ENCODE peak calls at places on chromosomes 6 and 20, in six cellular contexts. One of them, this sample, is unnamed.

GRCh38 chr20:35237486-35237885 is 11.0 kb downstream of the MMP24 start:
- DNase-seq in D721Med: no peak
- DNase-seq in psoas muscle: no peak
- DNase-seq in astrocyte of the spinal cord: no peak
- DNase-seq in progenitor cell of endocrine pancreas: no peak
- DNase-seq in AG04450: no peak
- DNase-seq in this sample: no peak

GRCh38 chr6:110421749-110422443 is 6.5 kb upstream of the DDO start:
- DNase-seq in D721Med: no peak
- DNase-seq in psoas muscle: no peak
- DNase-seq in astrocyte of the spinal cord: no peak
- DNase-seq in progenitor cell of endocrine pancreas: no peak
- DNase-seq in AG04450: no peak
- DNase-seq in this sample: no peak

GRCh38 chr6:90369024-90369519 is 72.4 kb upstream of the BACH2 start:
- DNase-seq in D721Med: no peak
- DNase-seq in psoas muscle: peak; percentile 53
- DNase-seq in astrocyte of the spinal cord: peak; percentile 100
- DNase-seq in progenitor cell of endocrine pancreas: no peak
- DNase-seq in AG04450: peak; percentile 100
- DNase-seq in this sample: no peak

GRCh38 chr20:20731945-20732296 is 19.5 kb upstream of the RALGAPA2 start:
- DNase-seq in D721Med: no peak
- DNase-seq in psoas muscle: no peak
- DNase-seq in astrocyte of the spinal cord: peak; percentile 25
- DNase-seq in progenitor cell of endocrine pancreas: no peak
- DNase-seq in AG04450: no peak
- DNase-seq in this sample: no peak

GRCh38 chr6:111210074-111210729 is 122.9 kb downstream of the SLC16A10 start:
- DNase-seq in D721Med: peak; percentile 36
- DNase-seq in psoas muscle: no peak
- DNase-seq in astrocyte of the spinal cord: peak; percentile 62
- DNase-seq in progenitor cell of endocrine pancreas: no peak
- DNase-seq in AG04450: peak; percentile 16
- DNase-seq in this sample: no peak

GRCh38 chr6:83878902-83879644 is 19.6 kb downstream of the CYB5R4 start:
- DNase-seq in D721Med: no peak
- DNase-seq in psoas muscle: no peak
- DNase-seq in astrocyte of the spinal cord: no peak
- DNase-seq in progenitor cell of endocrine pancreas: no peak
- DNase-seq in AG04450: no peak
- DNase-seq in this sample: no peak

GRCh38 chr6:157905590-157906337 is 75.9 kb upstream of the SYNJ2 start:
- DNase-seq in D721Med: no peak
- DNase-seq in psoas muscle: no peak
- DNase-seq in astrocyte of the spinal cord: no peak
- DNase-seq in progenitor cell of endocrine pancreas: no peak
- DNase-seq in AG04450: no peak
- DNase-seq in this sample: peak; percentile 38

GRCh38 chr6:20447581-20448132 is 46.0 kb downstream of the E2F3 start:
- DNase-seq in D721Med: no peak
- DNase-seq in psoas muscle: no peak
- DNase-seq in astrocyte of the spinal cord: no peak
- DNase-seq in progenitor cell of endocrine pancreas: no peak
- DNase-seq in AG04450: no peak
- DNase-seq in this sample: no peak

GRCh38 chr6:159742165-159742564 is 14.9 kb downstream of the WTAP start:
- DNase-seq in D721Med: no peak
- DNase-seq in psoas muscle: no peak
- DNase-seq in astrocyte of the spinal cord: no peak
- DNase-seq in progenitor cell of endocrine pancreas: no peak
- DNase-seq in AG04450: no peak
- DNase-seq in this sample: no peak

GRCh38 chr6:144655376-144655775 is 370.2 kb downstream of the UTRN start:
- DNase-seq in D721Med: no peak
- DNase-seq in psoas muscle: no peak
- DNase-seq in astrocyte of the spinal cord: no peak
- DNase-seq in progenitor cell of endocrine pancreas: no peak
- DNase-seq in AG04450: no peak
- DNase-seq in this sample: no peak

GRCh38 chr6:137926207-137926731 is 59.2 kb downstream of the TNFAIP3 start:
- DNase-seq in D721Med: no peak
- DNase-seq in psoas muscle: peak; percentile 31
- DNase-seq in astrocyte of the spinal cord: peak; percentile 80
- DNase-seq in progenitor cell of endocrine pancreas: no peak
- DNase-seq in AG04450: peak; percentile 65
- DNase-seq in this sample: no peak

GRCh38 chr6:11810854-11811643 is 32.4 kb upstream of the ADTRP start:
- DNase-seq in D721Med: no peak
- DNase-seq in psoas muscle: no peak
- DNase-seq in astrocyte of the spinal cord: no peak
- DNase-seq in progenitor cell of endocrine pancreas: no peak
- DNase-seq in AG04450: no peak
- DNase-seq in this sample: no peak

DNA sequence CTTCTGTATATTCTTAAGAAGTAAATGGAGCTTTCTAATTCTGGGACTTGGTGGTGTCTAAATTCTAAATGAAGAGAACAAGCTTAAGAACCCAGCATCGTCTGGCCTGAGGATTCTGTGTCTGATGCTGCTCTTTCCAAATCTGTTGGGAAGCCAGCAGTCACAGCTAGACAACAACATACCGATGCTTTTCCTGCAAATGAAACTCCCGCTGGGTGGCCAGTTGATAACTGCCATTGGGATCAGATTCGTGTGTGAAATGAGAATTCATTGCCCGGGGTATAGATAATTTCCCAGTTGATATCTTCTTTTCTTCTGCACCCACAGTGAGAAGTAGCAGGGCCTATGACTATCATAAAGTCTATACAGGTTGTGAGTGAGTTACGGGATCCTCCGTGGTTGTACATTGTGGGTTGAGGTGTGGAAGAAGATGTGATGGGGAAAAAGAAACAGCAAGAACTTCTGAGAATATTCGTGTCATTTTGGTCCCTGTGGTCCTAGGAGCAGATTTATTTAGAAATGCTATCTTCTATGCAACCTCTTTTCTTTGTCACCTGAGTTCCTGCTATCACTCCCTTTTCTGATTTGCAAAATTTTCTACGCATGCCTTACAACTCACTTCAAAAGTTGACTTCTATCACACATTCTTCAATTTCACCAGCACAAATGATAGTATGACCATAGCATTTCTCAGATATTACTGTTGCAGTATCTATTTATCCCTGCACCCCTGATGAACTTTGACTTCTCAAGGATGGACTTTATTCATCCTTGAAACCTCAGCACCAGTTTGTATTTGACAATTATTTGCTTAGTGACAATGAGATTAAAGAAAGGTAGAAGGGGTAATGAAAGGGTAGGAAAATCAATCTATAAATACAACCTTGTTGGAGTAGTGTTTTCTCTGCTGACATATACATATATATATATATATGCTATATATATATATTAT is 10.4 kb downstream of the NOX3 start:
- DNase-seq in D721Med: no peak
- DNase-seq in psoas muscle: no peak
- DNase-seq in astrocyte of the spinal cord: no peak
- DNase-seq in progenitor cell of endocrine pancreas: no peak
- DNase-seq in AG04450: no peak
- DNase-seq in this sample: no peak
- TF ChIP-seq CTCF in D721Med: no peak
- TF ChIP-seq CTCF in psoas muscle: no peak
- TF ChIP-seq CTCF in astrocyte of the spinal cord: no peak
- TF ChIP-seq CTCF in progenitor cell of endocrine pancreas: no peak
- TF ChIP-seq CTCF in AG04450: no peak
- TF ChIP-seq CTCF in this sample: no peak

DNA sequence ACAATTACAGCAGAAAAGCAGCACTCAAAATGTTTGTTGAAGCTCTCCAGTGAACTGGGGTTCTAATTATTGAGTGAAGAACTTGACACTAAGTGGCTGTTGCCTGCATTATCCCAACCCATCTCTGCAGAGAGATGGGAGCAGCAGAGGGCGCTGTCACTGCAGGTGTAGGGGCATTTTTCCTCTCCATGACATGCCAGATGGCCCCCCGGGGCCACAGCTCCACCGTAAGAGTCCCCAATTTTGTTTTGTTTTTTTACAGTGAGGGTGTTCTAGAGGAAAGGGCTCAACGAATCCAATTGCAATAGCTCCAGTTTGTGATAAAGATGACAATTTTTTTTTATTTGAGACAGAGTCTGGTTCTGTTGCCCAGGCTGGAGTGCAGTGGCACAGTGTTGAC is 1.9 kb upstream of the FUCA2 start:
- DNase-seq in D721Med: no peak
- DNase-seq in psoas muscle: no peak
- DNase-seq in astrocyte of the spinal cord: no peak
- DNase-seq in progenitor cell of endocrine pancreas: no peak
- DNase-seq in AG04450: no peak
- DNase-seq in this sample: no peak
- TF ChIP-seq CTCF in D721Med: peak; percentile 24
- TF ChIP-seq CTCF in psoas muscle: peak; percentile 13
- TF ChIP-seq CTCF in astrocyte of the spinal cord: peak; percentile 38
- TF ChIP-seq CTCF in progenitor cell of endocrine pancreas: peak; percentile 40
- TF ChIP-seq CTCF in AG04450: peak; percentile 37
- TF ChIP-seq CTCF in this sample: no peak

DNA sequence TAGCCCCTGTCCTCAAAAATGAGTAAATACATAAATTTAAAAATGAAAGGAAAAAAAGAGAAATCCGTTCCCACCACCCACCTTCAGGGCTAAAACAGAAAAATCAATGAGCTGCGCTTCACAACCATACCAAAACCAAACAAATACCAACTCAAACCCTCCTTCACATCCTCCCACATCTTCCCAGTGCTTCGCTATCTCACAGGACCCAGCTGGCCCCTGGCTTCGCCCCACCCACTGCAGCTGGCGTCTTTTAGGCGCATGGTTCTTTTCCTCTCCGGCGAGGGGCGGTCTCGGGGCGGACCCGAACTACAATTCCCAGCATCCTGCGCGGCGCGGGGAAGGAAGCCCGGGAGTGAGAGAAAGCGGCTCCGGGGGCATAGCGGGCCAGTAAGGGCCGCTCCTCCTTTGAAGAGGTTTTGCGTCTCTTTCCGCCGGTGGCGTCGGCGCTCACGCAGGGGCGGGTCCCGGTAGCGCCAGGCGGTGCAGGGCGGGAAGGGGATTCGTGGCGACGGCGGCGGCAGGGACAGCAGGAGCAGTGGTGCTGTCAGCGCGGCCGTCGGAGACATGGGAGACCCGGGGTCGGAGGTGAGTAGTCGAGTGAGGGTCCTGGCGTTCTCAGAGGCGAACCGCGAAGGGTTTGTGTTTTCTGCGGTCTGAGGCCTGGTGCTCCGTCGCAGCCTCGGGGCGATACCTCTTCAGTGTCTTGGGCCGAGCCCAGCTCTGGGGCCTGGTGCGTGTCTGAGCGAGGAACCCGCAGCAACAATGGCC is at the start of gene ZNF451:
- DNase-seq in D721Med: peak; percentile 39
- DNase-seq in psoas muscle: peak; percentile 98
- DNase-seq in astrocyte of the spinal cord: peak; percentile 97
- DNase-seq in progenitor cell of endocrine pancreas: peak; percentile 91
- DNase-seq in AG04450: peak; percentile 91
- DNase-seq in this sample: peak; percentile 99
- TF ChIP-seq CTCF in D721Med: no peak
- TF ChIP-seq CTCF in psoas muscle: no peak
- TF ChIP-seq CTCF in astrocyte of the spinal cord: no peak
- TF ChIP-seq CTCF in progenitor cell of endocrine pancreas: peak; percentile 8
- TF ChIP-seq CTCF in AG04450: no peak
- TF ChIP-seq CTCF in this sample: no peak

GRCh38 chr6:112947507-112947906 is 600.4 kb downstream of the RFPL4B start:
- DNase-seq in D721Med: no peak
- DNase-seq in psoas muscle: no peak
- DNase-seq in astrocyte of the spinal cord: no peak
- DNase-seq in progenitor cell of endocrine pancreas: no peak
- DNase-seq in AG04450: no peak
- DNase-seq in this sample: no peak
- TF ChIP-seq CTCF in D721Med: no peak
- TF ChIP-seq CTCF in psoas muscle: no peak
- TF ChIP-seq CTCF in astrocyte of the spinal cord: no peak
- TF ChIP-seq CTCF in progenitor cell of endocrine pancreas: no peak
- TF ChIP-seq CTCF in AG04450: no peak
- TF ChIP-seq CTCF in this sample: no peak

DNA sequence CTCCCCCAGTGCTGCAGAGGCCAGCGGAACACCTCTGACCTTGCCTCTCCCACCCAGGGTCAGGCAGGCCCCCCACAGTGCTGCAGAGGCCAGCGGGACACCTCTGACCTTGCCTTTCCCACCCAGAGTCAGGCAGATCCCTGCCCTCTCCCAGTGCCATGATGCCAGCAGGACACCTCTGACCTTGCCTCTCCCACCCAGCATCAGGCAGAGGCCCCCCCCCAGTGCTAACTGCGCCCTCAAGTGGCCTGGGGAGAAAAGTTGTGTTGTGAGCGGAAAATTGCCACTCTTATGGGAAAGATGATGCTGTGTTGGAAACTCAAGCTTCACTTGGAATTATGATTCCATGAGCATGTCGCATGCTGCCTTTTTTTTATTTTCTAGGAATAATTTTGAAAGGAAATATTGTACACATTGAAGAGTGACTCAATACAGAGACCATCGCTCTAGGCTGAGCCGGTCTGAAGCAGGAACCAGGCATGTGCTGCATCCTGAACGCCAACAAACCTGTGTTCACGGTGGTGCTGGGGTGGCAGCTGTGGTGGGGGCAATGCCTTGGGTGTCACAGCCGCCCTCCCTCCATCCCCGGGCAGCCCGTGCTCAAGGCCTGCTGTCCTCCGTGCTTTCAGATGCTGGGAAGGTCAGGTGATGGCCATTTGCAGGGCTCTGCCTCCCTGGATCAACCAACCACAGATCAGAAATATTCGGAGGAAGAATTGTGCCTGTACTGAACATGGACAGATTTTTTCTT is 98.6 kb downstream of the CDH4 start:
- DNase-seq in D721Med: no peak
- DNase-seq in psoas muscle: no peak
- DNase-seq in astrocyte of the spinal cord: no peak
- DNase-seq in progenitor cell of endocrine pancreas: no peak
- DNase-seq in AG04450: no peak
- DNase-seq in this sample: no peak
- TF ChIP-seq CTCF in D721Med: no peak
- TF ChIP-seq CTCF in psoas muscle: no peak
- TF ChIP-seq CTCF in astrocyte of the spinal cord: peak; percentile 13
- TF ChIP-seq CTCF in progenitor cell of endocrine pancreas: peak; percentile 23
- TF ChIP-seq CTCF in AG04450: no peak
- TF ChIP-seq CTCF in this sample: peak; percentile 8

DNA sequence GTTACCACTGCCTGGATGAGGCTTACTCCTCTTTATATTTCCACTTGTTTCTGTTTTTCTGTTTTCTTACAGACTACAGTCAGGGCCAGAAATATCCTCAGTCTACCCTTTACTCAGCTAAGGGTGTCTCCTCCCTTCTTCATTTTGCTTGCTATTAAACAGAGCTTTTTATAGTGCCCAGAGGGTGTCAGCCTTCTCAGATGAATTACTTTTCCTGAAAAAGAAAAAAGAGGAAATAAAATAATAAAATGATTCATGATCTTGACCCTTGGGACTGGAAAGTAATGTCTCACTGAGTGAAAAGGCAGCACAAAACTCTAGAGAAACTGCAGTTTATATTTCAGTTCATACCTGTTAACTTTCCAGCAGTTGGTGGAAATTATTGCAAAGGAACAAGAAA is 170.7 kb downstream of the IBTK start:
- DNase-seq in D721Med: no peak
- DNase-seq in psoas muscle: no peak
- DNase-seq in astrocyte of the spinal cord: peak; percentile 12
- DNase-seq in progenitor cell of endocrine pancreas: no peak
- DNase-seq in AG04450: no peak
- DNase-seq in this sample: no peak
- TF ChIP-seq CTCF in D721Med: no peak
- TF ChIP-seq CTCF in psoas muscle: no peak
- TF ChIP-seq CTCF in astrocyte of the spinal cord: no peak
- TF ChIP-seq CTCF in progenitor cell of endocrine pancreas: no peak
- TF ChIP-seq CTCF in AG04450: no peak
- TF ChIP-seq CTCF in this sample: no peak